ENCODE peak calls at places on chromosomes 6 and 20, in ten cellular contexts. One of them, this sample, is unnamed. For H3K27me3, the result is how much of the 10 kb centered on the place peaks cover.

GRCh38 chr6:164531745-164532144 is 777.7 kb downstream of the C6orf118 start:
- DNase-seq in AG04450: no peak
- DNase-seq in IMR-90: no peak
- DNase-seq in left lung: no peak
- DNase-seq in CD8-positive, alpha-beta T cell: no peak
- DNase-seq in effector memory CD4-positive, alpha-beta T cell: no peak
- DNase-seq in upper lobe of left lung: no peak
- DNase-seq in mammary epithelial cell: no peak
- DNase-seq in astrocyte: peak
- DNase-seq in suprapubic skin: no peak
- DNase-seq in this sample: no peak

GRCh38 chr20:58246346-58246745 is 17.9 kb upstream of the ANKRD60 start:
- DNase-seq in CD8-positive, alpha-beta T cell: no peak
- DNase-seq in suprapubic skin: no peak
- DNase-seq in mammary epithelial cell: no peak
- DNase-seq in left lung: no peak
- DNase-seq in astrocyte: peak
- DNase-seq in IMR-90: no peak
- DNase-seq in upper lobe of left lung: no peak
- DNase-seq in effector memory CD4-positive, alpha-beta T cell: no peak
- DNase-seq in AG04450: no peak
- DNase-seq in this sample: no peak

GRCh38 chr6:29301401-29301800 is at the start of gene OR14J1:
- DNase-seq in IMR-90: no peak
- DNase-seq in AG04450: no peak
- DNase-seq in left lung: no peak
- DNase-seq in upper lobe of left lung: no peak
- DNase-seq in CD8-positive, alpha-beta T cell: no peak
- DNase-seq in effector memory CD4-positive, alpha-beta T cell: no peak
- DNase-seq in mammary epithelial cell: no peak
- DNase-seq in astrocyte: no peak
- DNase-seq in suprapubic skin: no peak
- DNase-seq in this sample: no peak

GRCh38 chr20:8126190-8126589 is 5.9 kb upstream of the PLCB1 start:
- DNase-seq in astrocyte: no peak
- DNase-seq in upper lobe of left lung: no peak
- DNase-seq in mammary epithelial cell: no peak
- DNase-seq in suprapubic skin: no peak
- DNase-seq in left lung: no peak
- DNase-seq in IMR-90: no peak
- DNase-seq in effector memory CD4-positive, alpha-beta T cell: no peak
- DNase-seq in CD8-positive, alpha-beta T cell: no peak
- DNase-seq in AG04450: no peak
- DNase-seq in this sample: no peak

GRCh38 chr20:634526-634925 is 18.5 kb downstream of the SRXN1 start:
- DNase-seq in mammary epithelial cell: no peak
- DNase-seq in effector memory CD4-positive, alpha-beta T cell: no peak
- DNase-seq in left lung: no peak
- DNase-seq in astrocyte: no peak
- DNase-seq in upper lobe of left lung: peak
- DNase-seq in CD8-positive, alpha-beta T cell: no peak
- DNase-seq in suprapubic skin: no peak
- DNase-seq in AG04450: no peak
- DNase-seq in IMR-90: no peak
- DNase-seq in this sample: no peak

GRCh38 chr20:61161649-61162210 is 90.3 kb upstream of the CDH4 start:
- DNase-seq in AG04450: no peak
- DNase-seq in effector memory CD4-positive, alpha-beta T cell: no peak
- DNase-seq in CD8-positive, alpha-beta T cell: no peak
- DNase-seq in upper lobe of left lung: no peak
- DNase-seq in IMR-90: no peak
- DNase-seq in mammary epithelial cell: no peak
- DNase-seq in suprapubic skin: no peak
- DNase-seq in astrocyte: no peak
- DNase-seq in left lung: no peak
- DNase-seq in this sample: no peak

GRCh38 chr6:130364224-130364780 is 1.5 kb upstream of the TMEM200A start:
- DNase-seq in AG04450: no peak
- DNase-seq in IMR-90: no peak
- DNase-seq in CD8-positive, alpha-beta T cell: no peak
- DNase-seq in suprapubic skin: no peak
- DNase-seq in left lung: no peak
- DNase-seq in upper lobe of left lung: no peak
- DNase-seq in mammary epithelial cell: no peak
- DNase-seq in astrocyte: no peak
- DNase-seq in effector memory CD4-positive, alpha-beta T cell: no peak
- DNase-seq in this sample: no peak

GRCh38 chr6:112352607-112353006 is 5.5 kb downstream of the RFPL4B start:
- DNase-seq in astrocyte: no peak
- DNase-seq in mammary epithelial cell: no peak
- DNase-seq in IMR-90: no peak
- DNase-seq in CD8-positive, alpha-beta T cell: no peak
- DNase-seq in AG04450: no peak
- DNase-seq in effector memory CD4-positive, alpha-beta T cell: no peak
- DNase-seq in left lung: no peak
- DNase-seq in suprapubic skin: no peak
- DNase-seq in upper lobe of left lung: no peak
- DNase-seq in this sample: no peak

GRCh38 chr6:138107752-138108592 is 753 bp upstream of the PERP start:
- DNase-seq in suprapubic skin: no peak
- DNase-seq in mammary epithelial cell: peak
- DNase-seq in effector memory CD4-positive, alpha-beta T cell: no peak
- DNase-seq in AG04450: no peak
- DNase-seq in left lung: peak
- DNase-seq in CD8-positive, alpha-beta T cell: no peak
- DNase-seq in upper lobe of left lung: no peak
- DNase-seq in astrocyte: no peak
- DNase-seq in IMR-90: no peak
- DNase-seq in this sample: no peak

GRCh38 chr6:77292564-77293546 is 170.4 kb downstream of the HTR1B start:
- DNase-seq in mammary epithelial cell: peak
- DNase-seq in CD8-positive, alpha-beta T cell: no peak
- DNase-seq in IMR-90: peak
- DNase-seq in effector memory CD4-positive, alpha-beta T cell: no peak
- DNase-seq in left lung: no peak
- DNase-seq in upper lobe of left lung: no peak
- DNase-seq in astrocyte: peak
- DNase-seq in suprapubic skin: no peak
- DNase-seq in AG04450: peak
- DNase-seq in this sample: no peak

GRCh38 chr20:55678126-55678525 is 327.2 kb downstream of the CBLN4 start:
- DNase-seq in astrocyte: no peak
- DNase-seq in effector memory CD4-positive, alpha-beta T cell: no peak
- DNase-seq in IMR-90: no peak
- DNase-seq in suprapubic skin: no peak
- DNase-seq in mammary epithelial cell: no peak
- DNase-seq in upper lobe of left lung: no peak
- DNase-seq in CD8-positive, alpha-beta T cell: no peak
- DNase-seq in AG04450: no peak
- DNase-seq in left lung: no peak
- DNase-seq in this sample: no peak

GRCh38 chr6:32086661-32087573 is 22.2 kb downstream of the TNXB start:
- DNase-seq in left lung: no peak
- DNase-seq in IMR-90: peak
- DNase-seq in suprapubic skin: no peak
- DNase-seq in mammary epithelial cell: peak
- DNase-seq in AG04450: peak
- DNase-seq in effector memory CD4-positive, alpha-beta T cell: no peak
- DNase-seq in upper lobe of left lung: peak
- DNase-seq in astrocyte: peak
- DNase-seq in CD8-positive, alpha-beta T cell: no peak
- DNase-seq in this sample: peak

GRCh38 chr6:135182120-135182992 is 1.2 kb downstream of the MYB start:
- DNase-seq in IMR-90: no peak
- DNase-seq in mammary epithelial cell: peak
- DNase-seq in CD8-positive, alpha-beta T cell: peak
- DNase-seq in suprapubic skin: no peak
- DNase-seq in astrocyte: no peak
- DNase-seq in upper lobe of left lung: peak
- DNase-seq in left lung: peak
- DNase-seq in AG04450: no peak
- DNase-seq in effector memory CD4-positive, alpha-beta T cell: no peak
- DNase-seq in this sample: no peak

GRCh38 chr6:111626446-111626845 is 20.8 kb upstream of the TRAF3IP2 start:
- DNase-seq in upper lobe of left lung: no peak
- DNase-seq in CD8-positive, alpha-beta T cell: no peak
- DNase-seq in left lung: no peak
- DNase-seq in IMR-90: no peak
- DNase-seq in mammary epithelial cell: no peak
- DNase-seq in effector memory CD4-positive, alpha-beta T cell: no peak
- DNase-seq in astrocyte: no peak
- DNase-seq in AG04450: no peak
- DNase-seq in suprapubic skin: no peak
- DNase-seq in this sample: no peak

GRCh38 chr20:18793625-18794427 is 19.8 kb upstream of the SCP2D1 start:
- DNase-seq in suprapubic skin: peak
- DNase-seq in astrocyte: peak
- DNase-seq in AG04450: peak
- DNase-seq in mammary epithelial cell: peak
- DNase-seq in CD8-positive, alpha-beta T cell: peak
- DNase-seq in left lung: peak
- DNase-seq in IMR-90: peak
- DNase-seq in effector memory CD4-positive, alpha-beta T cell: peak
- DNase-seq in upper lobe of left lung: peak
- DNase-seq in this sample: peak
- H3K4me3 ChIP-seq in suprapubic skin: peak
- H3K4me3 ChIP-seq in astrocyte: peak
- H3K4me3 ChIP-seq in AG04450: peak
- H3K4me3 ChIP-seq in mammary epithelial cell: peak
- H3K4me3 ChIP-seq in CD8-positive, alpha-beta T cell: peak
- H3K4me3 ChIP-seq in left lung: peak
- H3K4me3 ChIP-seq in IMR-90: peak
- H3K4me3 ChIP-seq in effector memory CD4-positive, alpha-beta T cell: peak
- H3K4me3 ChIP-seq in upper lobe of left lung: peak
- H3K4me3 ChIP-seq in this sample: peak

GRCh38 chr20:1997483-1998192 is 3.8 kb upstream of the PDYN start:
- DNase-seq in suprapubic skin: no peak
- DNase-seq in left lung: no peak
- DNase-seq in effector memory CD4-positive, alpha-beta T cell: no peak
- DNase-seq in CD8-positive, alpha-beta T cell: no peak
- DNase-seq in mammary epithelial cell: no peak
- DNase-seq in IMR-90: no peak
- DNase-seq in astrocyte: no peak
- DNase-seq in AG04450: no peak
- DNase-seq in upper lobe of left lung: peak
- DNase-seq in this sample: no peak

GRCh38 chr20:1998193-1998520 is 4.3 kb upstream of the PDYN start:
- DNase-seq in effector memory CD4-positive, alpha-beta T cell: no peak
- DNase-seq in left lung: no peak
- DNase-seq in CD8-positive, alpha-beta T cell: no peak
- DNase-seq in suprapubic skin: no peak
- DNase-seq in mammary epithelial cell: no peak
- DNase-seq in upper lobe of left lung: no peak
- DNase-seq in astrocyte: no peak
- DNase-seq in IMR-90: no peak
- DNase-seq in AG04450: no peak
- DNase-seq in this sample: no peak

GRCh38 chr20:2001119-2001518 is 7.3 kb upstream of the PDYN start:
- DNase-seq in astrocyte: no peak
- DNase-seq in upper lobe of left lung: no peak
- DNase-seq in suprapubic skin: no peak
- DNase-seq in AG04450: no peak
- DNase-seq in left lung: no peak
- DNase-seq in IMR-90: no peak
- DNase-seq in CD8-positive, alpha-beta T cell: no peak
- DNase-seq in mammary epithelial cell: no peak
- DNase-seq in effector memory CD4-positive, alpha-beta T cell: no peak
- DNase-seq in this sample: no peak

GRCh38 chr20:2000286-2000685 is 6.4 kb upstream of the PDYN start:
- DNase-seq in left lung: no peak
- DNase-seq in mammary epithelial cell: no peak
- DNase-seq in astrocyte: no peak
- DNase-seq in IMR-90: no peak
- DNase-seq in suprapubic skin: no peak
- DNase-seq in upper lobe of left lung: no peak
- DNase-seq in effector memory CD4-positive, alpha-beta T cell: no peak
- DNase-seq in AG04450: no peak
- DNase-seq in CD8-positive, alpha-beta T cell: no peak
- DNase-seq in this sample: no peak

GRCh38 chr20:1998715-1999114 is 4.9 kb upstream of the PDYN start:
- DNase-seq in astrocyte: no peak
- DNase-seq in suprapubic skin: no peak
- DNase-seq in upper lobe of left lung: no peak
- DNase-seq in AG04450: no peak
- DNase-seq in effector memory CD4-positive, alpha-beta T cell: no peak
- DNase-seq in mammary epithelial cell: no peak
- DNase-seq in IMR-90: no peak
- DNase-seq in CD8-positive, alpha-beta T cell: no peak
- DNase-seq in left lung: no peak
- DNase-seq in this sample: no peak
- H3K27me3 ChIP-seq in astrocyte: under half
- H3K27me3 ChIP-seq in suprapubic skin: half or more
- H3K27me3 ChIP-seq in upper lobe of left lung: under half
- H3K27me3 ChIP-seq in AG04450: under half
- H3K27me3 ChIP-seq in effector memory CD4-positive, alpha-beta T cell: under half
- H3K27me3 ChIP-seq in mammary epithelial cell: under half
- H3K27me3 ChIP-seq in IMR-90: under half
- H3K27me3 ChIP-seq in CD8-positive, alpha-beta T cell: under half
- H3K27me3 ChIP-seq in left lung: under half
- H3K27me3 ChIP-seq in this sample: under half

GRCh38 chr6:73579851-73580246 is 59.0 kb upstream of the EEF1A1 start:
- DNase-seq in effector memory CD4-positive, alpha-beta T cell: no peak
- DNase-seq in astrocyte: peak
- DNase-seq in CD8-positive, alpha-beta T cell: no peak
- DNase-seq in left lung: peak
- DNase-seq in upper lobe of left lung: no peak
- DNase-seq in IMR-90: peak
- DNase-seq in mammary epithelial cell: peak
- DNase-seq in suprapubic skin: no peak
- DNase-seq in AG04450: peak
- DNase-seq in this sample: peak
- H3K4me3 ChIP-seq in effector memory CD4-positive, alpha-beta T cell: peak
- H3K4me3 ChIP-seq in astrocyte: no peak
- H3K4me3 ChIP-seq in CD8-positive, alpha-beta T cell: no peak
- H3K4me3 ChIP-seq in left lung: no peak
- H3K4me3 ChIP-seq in upper lobe of left lung: no peak
- H3K4me3 ChIP-seq in IMR-90: no peak
- H3K4me3 ChIP-seq in mammary epithelial cell: no peak
- H3K4me3 ChIP-seq in suprapubic skin: peak
- H3K4me3 ChIP-seq in AG04450: no peak
- H3K4me3 ChIP-seq in this sample: peak

DNA sequence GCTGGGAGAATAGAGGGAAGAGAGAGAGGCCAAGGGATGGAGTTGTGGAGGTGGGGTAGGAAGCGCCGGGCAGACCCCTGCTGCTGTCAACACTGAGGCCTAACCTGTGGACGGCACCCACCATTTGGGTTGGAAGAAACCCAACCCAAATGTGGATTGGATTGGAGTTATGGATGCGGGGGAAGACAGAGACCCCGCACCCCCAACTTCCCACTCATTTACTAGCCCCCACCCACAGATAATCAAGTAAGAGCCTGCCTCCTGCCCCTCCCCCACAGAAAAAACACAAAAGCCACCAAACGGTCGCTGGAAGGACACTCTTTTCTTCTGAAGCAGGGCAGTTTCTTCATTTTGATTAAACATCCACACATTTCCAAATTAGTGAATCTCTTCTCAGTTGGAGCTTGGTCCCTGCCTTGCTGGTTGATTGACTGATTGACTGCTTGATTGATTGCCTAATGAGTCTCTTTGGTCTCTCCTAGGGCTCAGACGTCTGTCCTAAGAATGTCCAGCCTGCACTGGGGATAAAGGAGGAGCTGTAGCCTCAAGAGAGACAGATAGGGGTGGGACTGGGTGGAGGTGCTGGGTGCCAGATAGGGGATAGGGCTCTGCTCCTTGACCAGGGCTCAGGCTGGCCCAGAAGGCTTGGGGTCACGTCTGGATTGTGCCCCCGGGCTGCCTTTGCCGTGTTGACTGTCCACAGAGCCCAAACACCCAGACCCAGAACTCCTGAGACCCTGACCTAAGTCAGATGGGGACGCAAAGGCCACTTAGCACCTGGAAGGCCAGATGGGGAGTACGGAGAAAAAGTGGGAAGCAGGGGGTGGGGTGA is 74.9 kb upstream of the FOXP4 start:
- DNase-seq in AG04450: no peak
- DNase-seq in astrocyte: no peak
- DNase-seq in left lung: no peak
- DNase-seq in upper lobe of left lung: no peak
- DNase-seq in effector memory CD4-positive, alpha-beta T cell: no peak
- DNase-seq in mammary epithelial cell: no peak
- DNase-seq in CD8-positive, alpha-beta T cell: no peak
- DNase-seq in suprapubic skin: no peak
- DNase-seq in IMR-90: no peak
- DNase-seq in this sample: no peak
- H3K27me3 ChIP-seq in AG04450: under half
- H3K27me3 ChIP-seq in astrocyte: under half
- H3K27me3 ChIP-seq in left lung: under half
- H3K27me3 ChIP-seq in upper lobe of left lung: under half
- H3K27me3 ChIP-seq in effector memory CD4-positive, alpha-beta T cell: under half
- H3K27me3 ChIP-seq in mammary epithelial cell: under half
- H3K27me3 ChIP-seq in CD8-positive, alpha-beta T cell: under half
- H3K27me3 ChIP-seq in suprapubic skin: under half
- H3K27me3 ChIP-seq in IMR-90: half or more
- H3K27me3 ChIP-seq in this sample: under half

This sample was measured in MG63.